ENCODE peak calls at places on chromosome 19, in seven cellular contexts. M is K562, W is SK-N-SH, R is H1, H is GM12891, Q is HepG2, I is GM12878. K is an unnamed sample.

GRCh38 chr19:13732337-13732736 is 32.0 kb upstream of the MRI1 start:
- DNase-seq in Q (no peak), H (no peak), R (no peak), M (no peak), W (no peak), I (no peak), K (no peak)

GRCh38 chr19:1259873-1260748 is 9.0 kb upstream of the CIRBP start:
- DNase-seq in I (no peak), W (no peak), H (no peak), R (no peak), M (no peak), Q (no peak), K (no peak)

GRCh38 chr19:934197-934840 is 8.5 kb downstream of the ARID3A start:
- DNase-seq in I (no peak), H (no peak), M (no peak), Q (no peak), R (no peak), W (no peak), K (no peak)

GRCh38 chr19:5048727-5049553 is 80.0 kb downstream of the KDM4B start:
- DNase-seq in M (no peak), I (no peak), W (peak), H (no peak), R (no peak), Q (no peak), K (no peak)

GRCh38 chr19:13959962-13960862 is 7.9 kb downstream of the DCAF15 start:
- DNase-seq in H (peak), Q (no peak), R (no peak), I (no peak), W (peak), M (peak), K (no peak)

GRCh38 chr19:3980353-3981251 is 4.7 kb downstream of the EEF2 start:
- DNase-seq in Q (no peak), W (peak), H (no peak), M (no peak), R (no peak), I (no peak), K (peak)

GRCh38 chr19:48501446-48501960 is 10.1 kb downstream of the LMTK3 start:
- DNase-seq in Q (peak), M (peak), W (no peak), I (peak), R (peak), H (no peak), K (no peak)

GRCh38 chr19:11995174-11995573 is 30.3 kb downstream of the ZNF763 start:
- DNase-seq in W (no peak), H (no peak), M (peak), R (no peak), I (no peak), Q (no peak), K (no peak)

GRCh38 chr19:29525901-29526729 is at the start of gene VSTM2B:
- DNase-seq in W (peak), Q (no peak), R (no peak), I (no peak), M (no peak), H (no peak), K (no peak)

GRCh38 chr19:49816616-49817015 is 1.5 kb upstream of the MED25 start:
- DNase-seq in W (no peak), M (no peak), I (no peak), H (no peak), R (no peak), Q (no peak), K (no peak)

GRCh38 chr19:38388310-38389100 is at the start of gene SPRED3:
- DNase-seq in W (peak), R (no peak), M (peak), Q (no peak), H (no peak), I (no peak), K (no peak)

GRCh38 chr19:55099557-55100506 is 17.6 kb downstream of the PPP1R12C start:
- DNase-seq in R (no peak), Q (no peak), H (no peak), I (no peak), W (no peak), M (peak), K (no peak)

GRCh38 chr19:41548954-41549688 is 26.8 kb upstream of the CEACAM21 start:
- DNase-seq in I (no peak), R (no peak), H (no peak), Q (no peak), W (no peak), M (peak), K (no peak)

GRCh38 chr19:38841787-38842438 is 7.9 kb downstream of the HNRNPL start:
- DNase-seq in M (no peak), I (no peak), H (no peak), Q (no peak), R (no peak), W (no peak), K (no peak)

GRCh38 chr19:17522988-17523872 is 11.8 kb downstream of the PGLS start:
- DNase-seq in H (peak), Q (no peak), M (no peak), I (peak), W (no peak), R (no peak), K (peak)

GRCh38 chr19:14580623-14581237 is 2.2 kb upstream of the CLEC17A start:
- DNase-seq in M (peak), H (no peak), W (no peak), R (no peak), I (peak), Q (no peak), K (no peak)

GRCh38 chr19:49475191-49475932 is 1.3 kb downstream of the FLT3LG start:
- DNase-seq in R (no peak), W (no peak), M (no peak), I (no peak), Q (no peak), H (no peak), K (no peak)

GRCh38 chr19:40831502-40832430 is 18.5 kb downstream of the CYP2A6 start:
- DNase-seq in Q (peak), W (no peak), H (no peak), M (peak), I (no peak), R (no peak), K (no peak)

GRCh38 chr19:33385956-33386355 is 12.4 kb downstream of the CEBPG start:
- DNase-seq in H (no peak), Q (no peak), M (no peak), I (no peak), W (no peak), R (no peak), K (no peak)

GRCh38 chr19:36049080-36049698 is 4.9 kb downstream of the THAP8 start:
- DNase-seq in Q (no peak), M (no peak), W (no peak), I (no peak), R (no peak), H (no peak), K (no peak)

GRCh38 chr19:39546599-39546998 is 6.6 kb upstream of the EID2 start:
- DNase-seq in M (peak), H (no peak), R (no peak), I (no peak), Q (no peak), W (no peak), K (no peak)

GRCh38 chr19:49677232-49677881 is at the start of gene PRMT1:
- DNase-seq in R (no peak), Q (peak), W (peak), I (no peak), H (no peak), M (peak), K (no peak)

GRCh38 chr19:39299404-39299803 is 3.2 kb downstream of the IFNL1 start:
- DNase-seq in I (no peak), M (no peak), H (no peak), Q (no peak), W (no peak), R (no peak), K (no peak)

GRCh38 chr19:373391-374182 is 29.0 kb upstream of the MIER2 start:
- DNase-seq in R (no peak), W (no peak), I (no peak), M (no peak), H (no peak), Q (no peak), K (no peak)

GRCh38 chr19:47757617-47758432 is 12.5 kb downstream of the NOP53 start:
- DNase-seq in M (no peak), W (no peak), R (no peak), H (no peak), I (no peak), Q (peak), K (no peak)

GRCh38 chr19:32691952-32692726 is 518 bp downstream of the NUDT19 start:
- DNase-seq in W (peak), I (no peak), H (peak), R (no peak), M (peak), Q (no peak), K (peak)

GRCh38 chr19:28500319-28500718 is 712.6 kb downstream of the UQCRFS1 start:
- DNase-seq in H (no peak), R (no peak), M (no peak), I (no peak), W (no peak), Q (no peak), K (no peak)

GRCh38 chr19:8575467-8575997 is 1.7 kb downstream of the MYO1F start:
- DNase-seq in W (no peak), M (peak), I (no peak), Q (no peak), H (no peak), R (no peak), K (no peak)

GRCh38 chr19:35461050-35461449 is 13.0 kb downstream of the FFAR2 start:
- DNase-seq in M (no peak), R (no peak), W (no peak), H (no peak), Q (no peak), I (no peak), K (no peak)

GRCh38 chr19:52336117-52336811 is at the start of gene ZNF610:
- DNase-seq in M (no peak), Q (peak), W (peak), I (peak), H (peak), R (peak), K (peak)

GRCh38 chr19:45352914-45353796 is 12.6 kb downstream of the KLC3 start:
- DNase-seq in H (peak), M (no peak), R (no peak), W (peak), I (no peak), Q (no peak), K (peak)

GRCh38 chr19:45477713-45478453 is 10.1 kb downstream of the FOSB start:
- DNase-seq in W (no peak), R (no peak), Q (no peak), I (no peak), M (peak), H (no peak), K (no peak)

GRCh38 chr19:19531951-19532805 is 3.5 kb downstream of the YJEFN3 start:
- DNase-seq in M (peak), H (peak), I (no peak), W (peak), Q (peak), R (no peak), K (peak)

GRCh38 chr19:54572696-54573311 is 786 bp upstream of the LILRA2 start:
- DNase-seq in R (no peak), H (no peak), M (peak), Q (no peak), I (no peak), W (no peak), K (no peak)

GRCh38 chr19:9597027-9597426 is 12.7 kb upstream of the ZNF121 start:
- DNase-seq in Q (no peak), I (no peak), R (no peak), M (no peak), H (no peak), W (no peak), K (no peak)

DNA sequence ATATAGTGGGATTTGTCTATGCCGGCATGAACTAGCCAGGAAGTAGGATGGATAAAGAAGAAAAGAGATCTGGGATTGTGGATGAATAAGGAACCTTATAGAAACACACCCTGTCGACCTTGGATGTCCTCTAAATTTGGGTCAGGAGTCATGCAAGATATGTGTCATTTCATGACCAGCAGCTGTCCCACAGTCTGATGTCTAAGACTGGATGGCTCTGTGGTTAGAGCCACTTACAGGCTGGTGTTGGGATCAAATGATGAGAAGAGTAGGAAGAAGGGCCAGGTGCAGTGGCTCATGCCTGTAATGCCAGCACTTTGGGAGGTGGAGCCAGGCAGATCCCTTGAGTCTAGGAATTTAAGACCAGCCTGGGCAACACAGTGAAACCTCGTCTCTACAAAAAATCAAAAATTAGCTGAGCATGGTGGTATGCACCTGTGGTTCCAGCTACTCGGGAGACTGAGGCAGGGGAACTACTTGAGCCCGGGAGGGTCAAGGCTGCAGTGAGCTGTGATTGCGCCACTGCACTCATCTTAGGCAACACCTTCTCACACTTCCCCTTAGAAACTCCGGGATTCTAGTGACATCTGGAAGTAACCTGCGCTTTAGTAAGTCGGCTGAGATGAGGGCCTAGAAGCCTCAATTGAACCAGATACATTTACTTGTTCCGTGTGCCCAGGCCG is 30.8 kb downstream of the TMED1 start:
- DNase-seq in H (no peak), W (no peak), Q (no peak), I (no peak), M (no peak), R (no peak), K (no peak)
- TF ChIP-seq TAF1 in H (no peak), W (no peak), Q (no peak), I (no peak), M (no peak), R (no peak), K (no peak)

GRCh38 chr19:7292352-7292949 is 1.8 kb downstream of the INSR start:
- DNase-seq in R (no peak), H (no peak), Q (no peak), W (no peak), M (no peak), I (no peak), K (no peak)

GRCh38 chr19:7295912-7296486 is 1.8 kb upstream of the INSR start:
- DNase-seq in H (no peak), Q (peak), M (no peak), I (no peak), R (no peak), W (no peak), K (no peak)

GRCh38 chr19:7293795-7294570 is at the start of gene INSR:
- DNase-seq in H (peak), W (peak), R (peak), M (peak), Q (peak), I (peak), K (peak)

GRCh38 chr19:7292950-7293794 is 1.0 kb downstream of the INSR start:
- DNase-seq in R (no peak), W (peak), I (no peak), M (no peak), Q (peak), H (no peak), K (no peak)

DNA sequence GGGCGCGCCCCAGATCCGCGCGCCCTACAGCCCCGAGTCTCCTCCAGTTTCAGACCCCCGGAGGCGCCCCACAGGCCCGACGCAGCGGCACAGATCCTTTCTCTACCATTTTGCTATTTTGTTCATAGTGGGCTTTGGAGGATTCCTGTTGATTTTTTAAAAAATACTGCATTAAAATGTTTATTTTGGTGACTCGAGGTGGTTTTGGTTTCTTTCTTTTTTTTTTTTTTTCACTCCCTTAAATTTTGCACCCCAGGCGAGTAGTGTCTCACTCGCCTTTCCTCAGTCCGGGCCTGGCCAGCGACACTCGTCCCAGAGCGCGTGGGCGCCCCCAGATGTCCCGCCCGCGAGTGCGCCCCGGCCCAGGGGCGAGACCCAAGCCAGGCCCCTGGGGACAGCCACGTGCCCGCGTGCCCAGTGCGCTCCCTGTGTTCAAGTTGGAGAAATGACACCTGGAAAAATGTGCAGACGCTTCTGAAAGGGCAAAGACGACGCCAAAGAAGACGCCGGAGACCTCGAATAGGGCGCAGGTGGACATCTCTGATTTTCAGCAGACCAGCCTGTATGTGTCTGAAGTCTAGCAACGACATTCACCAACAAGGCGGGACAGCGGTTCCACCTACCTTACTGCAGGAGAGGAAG is 478 bp upstream of the INSR start:
- DNase-seq in H (peak), R (no peak), Q (peak), M (peak), I (no peak), W (peak), K (peak)
- TF ChIP-seq POLR2AphosphoS5 in H (no peak), R (no peak), Q (peak), M (no peak), I (peak), W (no peak), K (no peak)

DNA sequence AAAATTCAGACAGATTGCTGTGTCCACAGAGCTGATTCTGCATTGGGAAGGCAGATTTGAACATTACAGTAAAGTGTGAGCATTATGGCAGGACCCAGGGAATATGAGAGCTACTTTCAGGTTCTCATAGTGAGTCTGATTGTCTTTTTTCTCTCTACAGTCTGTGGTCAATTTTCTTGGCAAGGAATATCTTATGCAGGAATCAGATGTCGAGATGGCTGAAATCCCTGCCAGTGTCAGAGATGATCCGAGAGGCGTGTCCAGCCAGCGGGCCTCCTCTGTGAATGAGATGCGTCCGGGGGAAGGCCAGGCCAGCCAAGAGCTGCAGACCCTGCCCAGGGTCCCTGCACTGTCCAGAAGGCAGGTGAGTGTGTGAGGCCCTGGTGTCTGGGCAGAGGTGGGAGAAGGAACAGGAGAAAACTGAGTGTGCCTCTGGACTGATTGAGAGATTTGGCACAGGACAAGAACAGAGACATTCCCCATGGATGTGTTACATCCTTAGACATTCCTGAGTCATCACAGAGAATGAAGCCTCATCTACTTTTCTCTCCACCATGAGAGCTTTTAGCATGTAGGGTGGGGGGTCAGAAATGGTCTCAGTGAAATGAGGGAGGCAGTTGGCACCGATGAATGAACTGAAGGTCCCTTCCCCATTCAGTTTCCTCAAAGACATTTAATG is 27.3 kb upstream of the EDDM13 start:
- DNase-seq in I (no peak), R (no peak), Q (no peak), M (no peak), H (no peak), W (no peak), K (no peak)
- TF ChIP-seq TAF1 in I (no peak), R (no peak), Q (no peak), M (no peak), H (no peak), W (no peak), K (no peak)

DNA sequence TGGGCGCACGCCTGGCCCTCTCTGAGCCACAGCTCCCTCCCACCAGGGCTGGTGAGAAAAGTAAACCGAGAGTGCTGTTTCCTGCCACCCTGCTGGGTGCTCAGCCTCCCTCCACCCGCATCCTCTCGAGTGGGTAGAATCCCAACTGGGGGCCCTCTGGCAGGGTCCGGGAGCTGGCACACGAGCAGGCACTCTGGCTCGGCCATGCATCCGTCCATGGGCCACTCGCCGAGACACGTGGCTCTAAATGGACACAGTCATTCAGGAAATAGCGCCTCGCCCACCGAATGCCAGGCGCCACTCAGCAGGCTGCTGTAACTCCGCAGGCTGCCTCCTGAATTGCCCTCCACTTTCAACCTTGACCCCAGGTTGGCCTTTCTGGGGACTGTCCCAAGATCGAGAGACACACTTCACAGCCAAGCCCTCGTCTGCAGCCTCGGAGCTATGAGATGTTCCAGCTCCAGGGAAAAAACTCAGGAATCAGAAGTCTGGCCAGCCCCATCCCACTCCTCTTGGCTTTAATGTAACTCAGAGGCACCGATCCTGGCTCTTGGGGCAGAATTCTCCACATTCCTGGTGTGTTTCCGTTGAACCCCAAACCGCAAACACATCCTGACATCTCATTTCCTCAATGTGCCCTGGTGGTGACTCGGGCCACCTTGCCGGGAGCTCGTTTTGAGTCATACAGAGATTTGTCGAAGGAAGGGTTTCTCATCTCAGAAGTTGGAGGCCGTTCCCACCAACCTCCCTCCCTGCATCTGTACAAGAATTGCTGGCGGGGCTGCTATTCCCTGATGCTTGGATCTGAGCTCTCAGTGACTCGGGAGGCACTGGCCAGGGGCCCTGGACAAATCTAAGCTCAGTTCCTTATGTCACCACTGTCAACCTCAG is 14.1 kb downstream of the KLF2 start:
- DNase-seq in I (peak), R (no peak), W (no peak), M (no peak), H (peak), Q (peak), K (peak)
- TF ChIP-seq POLR2AphosphoS5 in I (no peak), R (no peak), W (peak), M (no peak), H (no peak), Q (no peak), K (peak)

K was measured in GM12892.